ENCODE peak calls at places on chromosomes 13 and 19, in seven cellular contexts. B, O, A, Z, G, C and R are unnamed samples.

GRCh38 chr19:6773323-6773931 is 919 bp downstream of the VAV1 start:
- DNase-seq in C (no peak), O (no peak), B (no peak), G (no peak), A (no peak), Z (no peak), R (no peak)

GRCh38 chr19:39823693-39824092 is 10.3 kb downstream of the DYRK1B start:
- DNase-seq in A (no peak), C (no peak), G (no peak), Z (no peak), B (no peak), O (no peak), R (no peak)

GRCh38 chr13:22735381-22735995 is 445.3 kb upstream of the SGCG start:
- DNase-seq in G (peak), C (no peak), O (no peak), A (no peak), B (no peak), Z (no peak), R (no peak)

GRCh38 chr13:80442613-80443012 is 101.7 kb upstream of the SPRY2 start:
- DNase-seq in B (no peak), C (no peak), O (no peak), G (no peak), Z (no peak), A (no peak), R (no peak)

GRCh38 chr13:48746816-48747215 is 93.1 kb downstream of the CYSLTR2 start:
- DNase-seq in C (no peak), G (peak), B (no peak), O (no peak), A (no peak), Z (no peak), R (no peak)

GRCh38 chr19:9014809-9015208 is 4.6 kb upstream of the MUC16 start:
- DNase-seq in C (no peak), A (no peak), G (no peak), Z (no peak), B (no peak), O (no peak), R (no peak)

GRCh38 chr19:12759686-12760085 is 8.1 kb downstream of the BEST2 start:
- DNase-seq in G (no peak), A (no peak), B (no peak), Z (no peak), C (no peak), O (no peak), R (no peak)

GRCh38 chr13:31951215-31951678 is 80.3 kb upstream of the FRY start:
- DNase-seq in Z (peak), O (no peak), B (no peak), A (no peak), C (no peak), G (no peak), R (peak)

GRCh38 chr13:33692531-33692930 is 125.4 kb upstream of the RFC3 start:
- DNase-seq in O (no peak), A (no peak), C (no peak), G (no peak), Z (no peak), B (no peak), R (peak)

GRCh38 chr13:40613192-40613818 is 53.1 kb downstream of the FOXO1 start:
- DNase-seq in G (no peak), O (no peak), Z (peak), B (no peak), C (no peak), A (no peak), R (no peak)

GRCh38 chr19:51194527-51195315 is 30.2 kb upstream of the CD33 start:
- DNase-seq in B (no peak), G (no peak), C (no peak), Z (no peak), O (no peak), A (no peak), R (no peak)

GRCh38 chr13:33284916-33285315 is 639 bp downstream of the STARD13 start:
- DNase-seq in O (peak), C (no peak), B (no peak), A (peak), Z (no peak), G (peak), R (peak)

GRCh38 chr13:30835442-30835841 is 70.6 kb upstream of the MEDAG start:
- DNase-seq in A (no peak), O (no peak), B (no peak), G (peak), C (no peak), Z (no peak), R (no peak)

GRCh38 chr19:1045247-1045603 is 5.3 kb downstream of the ABCA7 start:
- DNase-seq in Z (peak), A (no peak), O (no peak), G (no peak), C (peak), B (peak), R (peak)

GRCh38 chr19:8593931-8594330 is 16.6 kb downstream of the ADAMTS10 start:
- DNase-seq in A (no peak), C (no peak), B (no peak), G (no peak), O (no peak), Z (no peak), R (no peak)

GRCh38 chr13:42561752-42562467 is 12.0 kb upstream of the TNFSF11 start:
- DNase-seq in Z (no peak), B (no peak), C (no peak), O (peak), A (peak), G (no peak), R (no peak)

GRCh38 chr19:55377356-55378131 is 918 bp downstream of the TMEM190 start:
- DNase-seq in B (no peak), O (no peak), G (no peak), C (no peak), A (no peak), Z (no peak), R (no peak)

GRCh38 chr13:79457948-79458347 is 23.0 kb upstream of the NDFIP2 start:
- DNase-seq in G (peak), Z (no peak), O (peak), C (no peak), A (peak), B (no peak), R (peak)

GRCh38 chr13:48773531-48774275 is 120.0 kb downstream of the CYSLTR2 start:
- DNase-seq in B (no peak), C (no peak), Z (no peak), G (no peak), O (no peak), A (no peak), R (no peak)

GRCh38 chr19:36169084-36169760 is 17.0 kb upstream of the COX7A1 start:
- DNase-seq in B (no peak), C (peak), A (no peak), G (peak), Z (peak), O (no peak), R (no peak)

GRCh38 chr13:112932971-112933370 is 36.0 kb upstream of the MCF2L start:
- DNase-seq in G (no peak), Z (no peak), B (no peak), A (no peak), C (no peak), O (no peak), R (no peak)

GRCh38 chr19:39679791-39680168 is 24.1 kb downstream of the LGALS16 start:
- DNase-seq in Z (no peak), A (no peak), C (no peak), O (no peak), G (no peak), B (no peak), R (no peak)

GRCh38 chr13:66888698-66889097 is 341.4 kb downstream of the PCDH9 start:
- DNase-seq in C (no peak), G (no peak), B (no peak), Z (no peak), O (no peak), A (no peak), R (peak)

GRCh38 chr13:99604636-99605035 is 103.4 kb downstream of the TM9SF2 start:
- DNase-seq in A (no peak), C (no peak), G (no peak), O (no peak), Z (no peak), B (no peak), R (no peak)

GRCh38 chr13:81283062-81283461 is 942.1 kb upstream of the SPRY2 start:
- DNase-seq in A (no peak), C (no peak), Z (no peak), O (no peak), G (no peak), B (no peak), R (no peak)

GRCh38 chr13:40486518-40487163 is 179.8 kb downstream of the FOXO1 start:
- DNase-seq in O (no peak), C (no peak), B (no peak), Z (no peak), G (no peak), A (no peak), R (no peak)

GRCh38 chr19:42199440-42200115 is 17.9 kb downstream of the DEDD2 start:
- DNase-seq in B (no peak), Z (peak), G (no peak), C (no peak), A (no peak), O (no peak), R (peak)

GRCh38 chr13:41159174-41159573 is 26.6 kb upstream of the KBTBD6 start:
- DNase-seq in Z (no peak), B (no peak), C (no peak), G (no peak), A (no peak), O (no peak), R (no peak)

GRCh38 chr13:66443926-66444325 is 786.2 kb downstream of the PCDH9 start:
- DNase-seq in A (no peak), C (no peak), B (no peak), G (no peak), O (no peak), Z (no peak), R (no peak)

GRCh38 chr19:6393982-6394412 is 1.0 kb upstream of the GTF2F1 start:
- DNase-seq in A (no peak), O (no peak), Z (no peak), G (no peak), C (no peak), B (no peak), R (no peak)

GRCh38 chr13:23630349-23631093 is 60.3 kb downstream of the TNFRSF19 start:
- DNase-seq in Z (no peak), A (peak), C (no peak), B (no peak), G (no peak), O (no peak), R (no peak)

GRCh38 chr19:49142866-49143335 is 12.3 kb downstream of the HRC start:
- DNase-seq in G (peak), C (peak), Z (peak), B (no peak), A (peak), O (peak), R (peak)

GRCh38 chr19:5341448-5341820 is 822 bp upstream of the PTPRS start:
- DNase-seq in G (no peak), A (no peak), O (no peak), Z (no peak), C (no peak), B (no peak), R (no peak)

GRCh38 chr19:45019187-45019586 is 17.9 kb downstream of the RELB start:
- DNase-seq in A (no peak), B (no peak), Z (no peak), G (no peak), O (no peak), C (no peak), R (peak)

GRCh38 chr19:39428309-39429112 is 7.2 kb downstream of the RPS16 start:
- DNase-seq in G (peak), O (peak), A (peak), C (no peak), Z (no peak), B (no peak), R (no peak)

GRCh38 chr13:30725331-30726085 is 9.8 kb upstream of the ALOX5AP start:
- DNase-seq in O (peak), B (no peak), C (no peak), G (no peak), A (peak), Z (no peak), R (no peak)

GRCh38 chr13:32669030-32669646 is 82.9 kb downstream of the PDS5B start:
- DNase-seq in Z (no peak), A (peak), B (peak), G (peak), C (peak), O (peak), R (peak)

GRCh38 chr13:51958217-51958547 is 53.1 kb downstream of the ATP7B start:
- DNase-seq in C (no peak), G (no peak), O (no peak), A (no peak), B (no peak), Z (no peak), R (peak)

GRCh38 chr13:48532146-48532472 is 771 bp downstream of the RCBTB2 start:
- DNase-seq in B (no peak), O (peak), G (peak), Z (no peak), A (no peak), C (no peak), R (no peak)

GRCh38 chr13:87677334-87678234 is 6.4 kb downstream of the SLITRK5 start:
- DNase-seq in C (peak), B (no peak), Z (no peak), G (no peak), O (peak), A (no peak), R (no peak)

GRCh38 chr13:35279500-35279899 is 197.0 kb downstream of the MAB21L1 start:
- DNase-seq in G (no peak), O (no peak), A (no peak), C (no peak), B (no peak), Z (no peak), R (no peak)

GRCh38 chr13:35285677-35286076 is 190.8 kb downstream of the MAB21L1 start:
- DNase-seq in Z (no peak), G (peak), A (no peak), C (no peak), B (no peak), O (no peak), R (no peak)

GRCh38 chr13:35278917-35279316 is 197.6 kb downstream of the MAB21L1 start:
- DNase-seq in A (no peak), Z (no peak), G (no peak), C (no peak), B (no peak), O (no peak), R (no peak)

GRCh38 chr13:35283856-35284255 is 192.6 kb downstream of the MAB21L1 start:
- DNase-seq in B (no peak), O (no peak), G (peak), A (no peak), Z (no peak), C (peak), R (peak)
- TF ChIP-seq CTCF in B (no peak), O (no peak), G (no peak), A (no peak), Z (no peak), C (no peak), R (no peak)

DNA sequence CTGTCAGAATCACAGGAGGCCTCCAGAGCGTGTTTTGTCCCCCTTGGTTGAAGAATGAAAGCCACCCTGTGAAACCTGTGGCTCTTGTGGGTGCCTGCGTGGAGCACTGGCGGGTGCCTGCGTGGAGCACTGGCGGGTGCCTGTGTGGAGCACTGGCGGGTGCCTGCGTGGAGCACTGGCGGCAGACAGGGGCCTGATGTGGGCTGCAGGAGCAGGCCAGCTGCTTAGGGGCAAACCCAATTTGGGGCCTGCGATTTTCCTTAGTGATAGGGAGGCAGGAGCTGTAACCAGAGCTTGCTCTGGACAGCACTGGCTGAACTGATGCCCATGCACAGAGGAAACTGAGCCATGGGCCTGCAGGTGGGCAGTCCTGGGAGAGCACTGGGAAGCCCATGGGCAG is 24.3 kb downstream of the ARHGEF7 start:
- DNase-seq in G (no peak), C (no peak), A (no peak), B (no peak), Z (no peak), O (no peak), R (no peak)
- H3K4me3 ChIP-seq in G (no peak), C (no peak), A (no peak), B (no peak), Z (no peak), O (no peak), R (no peak)

GRCh38 chr19:16376649-16377048 is 52.0 kb downstream of the KLF2 start:
- DNase-seq in C (peak), A (no peak), Z (no peak), O (no peak), G (no peak), B (no peak), R (no peak)
- TF ChIP-seq CTCF in C (peak), A (peak), Z (no peak), O (peak), G (peak), B (peak), R (peak)

DNA sequence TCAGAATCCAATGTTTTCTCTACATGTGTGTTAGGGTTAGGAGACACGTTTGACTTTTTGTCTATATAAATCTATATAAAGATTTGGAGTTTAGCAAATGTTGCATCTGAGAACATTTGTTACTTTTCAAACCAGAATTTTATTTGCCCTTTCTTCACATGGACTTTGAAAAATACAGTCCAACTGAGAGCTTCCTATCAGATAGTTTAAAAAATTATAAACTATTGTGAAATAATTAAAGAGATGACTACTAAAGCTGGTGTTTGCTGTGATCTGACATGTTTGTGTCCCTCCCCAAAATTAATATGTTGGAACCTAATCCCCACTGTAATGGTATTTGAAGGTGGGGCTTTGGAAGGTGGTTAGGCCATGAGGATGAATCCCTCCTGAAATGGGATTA is 297.1 kb downstream of the ITGBL1 start:
- DNase-seq in O (no peak), C (no peak), Z (no peak), G (no peak), A (no peak), B (no peak), R (no peak)
- H3K4me3 ChIP-seq in O (no peak), C (no peak), Z (no peak), G (no peak), A (no peak), B (no peak), R (no peak)

GRCh38 chr19:17235618-17236413 is 9.8 kb downstream of the OCEL1 start:
- DNase-seq in A (peak), B (no peak), O (peak), Z (peak), C (peak), G (peak), R (peak)
- TF ChIP-seq CTCF in A (peak), B (no peak), O (peak), Z (peak), C (peak), G (peak), R (peak)

GRCh38 chr19:10292206-10292788 is 2.5 kb downstream of the ICAM5 start:
- DNase-seq in A (no peak), Z (peak), B (peak), C (peak), G (peak), O (peak), R (peak)

GRCh38 chr19:10290439-10290875 is 705 bp downstream of the ICAM5 start:
- DNase-seq in Z (no peak), G (no peak), B (no peak), A (no peak), C (no peak), O (no peak), R (no peak)

GRCh38 chr19:10290876-10291553 is 1.3 kb downstream of the ICAM5 start:
- DNase-seq in C (no peak), A (no peak), G (peak), O (no peak), B (peak), Z (peak), R (peak)

GRCh38 chr19:10292789-10293636 is 3.3 kb downstream of the ICAM5 start:
- DNase-seq in Z (no peak), G (no peak), A (no peak), O (no peak), B (no peak), C (no peak), R (no peak)

DNA sequence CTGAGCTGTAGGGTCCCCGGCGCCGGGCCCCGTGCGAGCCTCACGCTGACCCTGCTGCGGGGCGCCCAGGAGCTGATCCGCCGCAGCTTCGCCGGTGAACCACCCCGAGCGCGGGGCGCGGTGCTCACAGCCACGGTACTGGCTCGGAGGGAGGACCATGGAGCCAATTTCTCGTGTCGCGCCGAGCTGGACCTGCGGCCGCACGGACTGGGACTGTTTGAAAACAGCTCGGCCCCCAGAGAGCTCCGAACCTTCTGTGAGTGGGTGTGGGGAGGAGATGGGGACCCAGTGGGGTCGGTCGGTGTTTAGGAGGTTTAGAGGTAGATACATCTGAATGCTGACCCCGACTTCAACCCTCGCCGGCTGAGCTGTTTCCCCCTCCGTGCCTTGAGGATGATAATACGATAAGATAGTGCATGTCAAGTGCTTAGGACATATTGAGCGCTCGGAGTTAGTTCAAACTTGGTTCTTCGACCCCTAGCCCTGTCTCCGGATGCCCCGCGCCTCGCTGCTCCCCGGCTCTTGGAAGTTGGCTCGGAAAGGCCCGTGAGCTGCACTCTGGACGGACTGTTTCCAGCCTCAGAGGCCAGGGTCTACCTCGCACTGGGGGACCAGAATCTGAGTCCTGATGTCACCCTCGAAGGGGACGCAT is 1.9 kb downstream of the ICAM5 start:
- DNase-seq in G (no peak), A (no peak), Z (no peak), C (no peak), B (no peak), O (no peak), R (no peak)
- H3K4me3 ChIP-seq in G (peak), A (peak), Z (peak), C (peak), B (peak), O (no peak), R (peak)

DNA sequence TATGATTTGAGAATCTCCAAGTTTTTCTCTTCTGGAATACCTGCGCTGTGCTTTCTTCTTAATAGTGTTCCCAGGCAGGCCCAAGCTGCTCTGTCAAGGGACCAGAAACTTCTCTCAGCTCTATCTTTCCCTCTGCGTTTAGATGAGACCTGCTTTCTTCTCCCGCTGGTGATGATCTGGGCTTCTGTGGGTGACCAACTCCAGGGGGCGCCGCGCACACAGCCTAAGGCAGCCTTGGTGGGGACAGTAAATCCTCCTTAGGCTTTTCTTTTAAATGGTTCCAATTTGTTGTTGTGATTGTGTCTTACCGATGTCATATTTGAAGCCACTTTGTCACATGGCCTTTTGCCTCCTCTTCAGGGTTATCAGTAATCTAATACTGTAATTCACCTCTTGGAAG is 439.4 kb upstream of the KLF12 start:
- DNase-seq in A (no peak), Z (no peak), G (peak), C (peak), B (no peak), O (no peak), R (no peak)
- TF ChIP-seq CTCF in A (peak), Z (no peak), G (no peak), C (peak), B (no peak), O (peak), R (peak)